ENCODE peak calls at places on chromosomes 13 and 19, in four cellular contexts. R is IMR-90, Y is esophagus muscularis mucosa, X is heart left ventricle. U is an unnamed sample. For H3K4me1 and H3K9me3, the result is how much of the 10 kb centered on the place peaks cover.

GRCh38 chr19:1754651-1755466 is 1.6 kb downstream of the ONECUT3 start:
- DNase-seq in R (no peak), Y (no peak), X (no peak), U (no peak)

GRCh38 chr13:51764184-51765141 is 39.5 kb downstream of the DHRS12 start:
- DNase-seq in R (peak), Y (peak), X (peak), U (no peak)

GRCh38 chr19:281992-282391 is 9.2 kb downstream of the PLPP2 start:
- DNase-seq in R (no peak), Y (no peak), X (no peak), U (no peak)

GRCh38 chr13:98858206-98858605 is 105.7 kb upstream of the SLC15A1 start:
- DNase-seq in R (no peak), Y (no peak), X (no peak), U (no peak)

GRCh38 chr13:80082396-80083096 is 258.4 kb downstream of the SPRY2 start:
- DNase-seq in R (peak), Y (no peak), X (no peak), U (no peak)

GRCh38 chr13:44303681-44304432 is 69.8 kb upstream of the SERP2 start:
- DNase-seq in R (no peak), Y (no peak), X (peak), U (no peak)

GRCh38 chr13:67509039-67509438 is 278.9 kb upstream of the PCDH9 start:
- DNase-seq in R (no peak), Y (no peak), X (no peak), U (no peak)

GRCh38 chr19:45446295-45446694 is 21.5 kb upstream of the FOSB start:
- DNase-seq in R (peak), Y (no peak), X (no peak), U (no peak)

GRCh38 chr19:2315818-2316353 is 7.9 kb upstream of the LINGO3 start:
- DNase-seq in R (peak), Y (peak), X (peak), U (no peak)

GRCh38 chr19:48836089-48837017 is at the start of gene HSD17B14:
- DNase-seq in R (no peak), Y (no peak), X (no peak), U (peak)

GRCh38 chr19:39341122-39341719 is 1.0 kb upstream of the SAMD4B start:
- DNase-seq in R (no peak), Y (no peak), X (peak), U (no peak)

GRCh38 chr13:23350009-23350408 is 83.5 kb downstream of the SACS start:
- DNase-seq in R (no peak), Y (no peak), X (no peak), U (no peak)

GRCh38 chr13:29892149-29892548 is 41.7 kb upstream of the UBL3 start:
- DNase-seq in R (no peak), Y (no peak), X (no peak), U (no peak)

GRCh38 chr19:51691122-51692064 is 1.7 kb upstream of the SPACA6 start:
- DNase-seq in R (peak), Y (peak), X (no peak), U (no peak)

GRCh38 chr19:29308977-29309520 is 96.1 kb upstream of the UQCRFS1 start:
- DNase-seq in R (no peak), Y (no peak), X (no peak), U (no peak)

GRCh38 chr19:47352095-47352494 is 3.0 kb downstream of the DHX34 start:
- DNase-seq in R (no peak), Y (no peak), X (no peak), U (no peak)

GRCh38 chr13:90455861-90456260 is 891.6 kb upstream of the MIR17HG start:
- DNase-seq in R (no peak), Y (no peak), X (no peak), U (no peak)

GRCh38 chr13:97726664-97727235 is 226.7 kb upstream of the IPO5 start:
- DNase-seq in R (no peak), Y (peak), X (no peak), U (no peak)

GRCh38 chr19:6032827-6033226 is 54.9 kb upstream of the RANBP3 start:
- DNase-seq in R (no peak), Y (no peak), X (no peak), U (no peak)

GRCh38 chr13:102055116-102055515 is 346.7 kb downstream of the FGF14 start:
- DNase-seq in R (no peak), Y (no peak), X (no peak), U (no peak)

GRCh38 chr19:15616183-15616582 is 1.2 kb downstream of the CYP4F8 start:
- DNase-seq in R (no peak), Y (peak), X (no peak), U (no peak)

GRCh38 chr19:52464798-52465470 is 11.6 kb downstream of the ZNF578 start:
- DNase-seq in R (no peak), Y (no peak), X (no peak), U (no peak)

GRCh38 chr19:51808333-51808986 is 13.5 kb downstream of the FPR3 start:
- DNase-seq in R (no peak), Y (no peak), X (no peak), U (no peak)

GRCh38 chr19:11382898-11383705 is 1.0 kb downstream of the EPOR start:
- DNase-seq in R (no peak), Y (no peak), X (peak), U (no peak)

GRCh38 chr13:78881054-78881453 is 222.1 kb upstream of the OBI1 start:
- DNase-seq in R (no peak), Y (no peak), X (no peak), U (no peak)

GRCh38 chr13:51838235-51838846 is 6.6 kb downstream of the TMEM272 start:
- DNase-seq in R (peak), Y (no peak), X (no peak), U (no peak)

GRCh38 chr13:30026909-30027308 is 176.5 kb upstream of the UBL3 start:
- DNase-seq in R (no peak), Y (no peak), X (no peak), U (no peak)

GRCh38 chr13:66087149-66087780 is 1142.9 kb downstream of the PCDH9 start:
- DNase-seq in R (peak), Y (no peak), X (no peak), U (no peak)

GRCh38 chr19:5967994-5968430 is 9.9 kb downstream of the RANBP3 start:
- DNase-seq in R (peak), Y (no peak), X (peak), U (peak)

GRCh38 chr13:23820530-23820929 is 68.7 kb downstream of the MIPEP start:
- DNase-seq in R (no peak), Y (no peak), X (no peak), U (no peak)

DNA sequence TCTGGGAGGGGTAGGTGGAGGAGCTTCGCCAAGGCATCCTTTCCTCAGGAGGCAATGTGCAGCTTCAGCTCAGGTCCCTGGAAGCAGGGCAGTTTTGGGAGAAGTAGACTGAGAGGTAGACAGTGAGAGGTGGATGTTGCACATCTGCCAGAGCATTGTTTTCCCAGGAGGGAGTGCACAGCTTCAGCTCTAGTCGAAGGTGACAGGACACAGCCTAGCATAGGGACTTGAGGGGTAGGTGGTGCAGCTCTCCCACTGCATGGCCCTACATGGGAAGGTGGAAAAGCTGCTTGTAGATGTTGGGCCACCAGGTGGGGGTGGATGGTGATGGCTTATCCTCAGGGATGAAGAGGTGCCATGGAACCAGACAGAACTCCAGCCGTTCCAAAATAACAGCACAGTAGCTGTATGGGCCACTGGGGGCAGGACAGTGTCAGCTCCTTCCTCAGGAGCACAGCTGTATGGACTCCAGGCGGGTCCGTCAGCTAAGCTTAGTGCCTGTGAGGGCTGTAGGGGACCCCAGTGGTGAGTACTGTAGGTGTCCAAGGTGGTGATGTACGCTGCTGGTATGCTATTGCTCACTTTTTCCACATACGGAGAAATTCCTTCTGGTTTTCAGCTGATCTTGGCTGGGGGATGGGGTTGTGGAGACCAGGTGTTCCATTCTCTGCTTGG is 17.4 kb upstream of the ZNF543 start:
- DNase-seq in R (no peak), Y (no peak), X (no peak), U (no peak)
- TF ChIP-seq POLR2A in R (no peak), Y (no peak), X (no peak), U (no peak)

GRCh38 chr13:38477676-38478075 is 128.0 kb downstream of the UFM1 start:
- DNase-seq in R (no peak), Y (no peak), X (no peak), U (no peak)
- H3K4me1 ChIP-seq in R (under half), Y (under half), X (under half), U (under half)

DNA sequence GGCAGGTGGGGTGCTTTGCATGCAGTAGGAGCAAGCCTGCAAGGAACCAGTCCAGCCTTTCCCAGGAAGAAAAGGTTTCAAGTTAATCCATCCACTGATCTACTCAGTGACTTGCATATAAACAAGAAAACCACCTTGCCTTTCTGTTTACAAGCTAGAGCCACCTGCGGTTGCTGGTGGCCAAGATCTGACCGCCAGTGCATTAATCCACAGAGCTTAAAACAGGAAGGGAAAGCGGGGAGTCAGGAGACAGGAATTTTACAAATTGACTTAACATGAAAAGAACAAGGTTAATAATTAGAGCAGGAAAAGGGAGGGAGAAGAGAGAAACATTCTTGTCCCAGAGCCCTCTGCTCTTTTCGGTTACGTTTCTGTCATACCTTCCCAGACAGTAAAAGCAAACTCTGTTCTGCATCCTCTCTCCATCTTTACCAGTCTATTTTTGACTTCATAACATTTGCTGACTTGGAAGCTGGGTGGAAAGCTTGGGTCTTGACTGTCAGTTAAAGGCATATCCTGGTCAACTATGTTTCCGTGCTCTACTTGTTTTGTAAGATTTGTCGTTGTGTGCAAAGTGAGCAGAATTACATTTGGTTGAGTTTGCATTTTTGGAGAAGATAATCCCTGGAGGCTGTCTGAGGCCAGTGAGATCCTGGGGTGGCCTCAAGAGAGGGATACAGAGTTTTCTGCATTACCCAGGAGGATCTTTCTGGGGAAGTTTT is 760.6 kb downstream of the EFNB2 start:
- DNase-seq in R (peak), Y (no peak), X (no peak), U (no peak)
- H3K9me3 ChIP-seq in R (under half), Y (under half), X (under half), U (under half)

GRCh38 chr13:59103004-59103768 is 1060.5 kb downstream of the DIAPH3 start:
- DNase-seq in R (peak), Y (no peak), X (no peak), U (no peak)
- TF ChIP-seq POLR2A in R (no peak), Y (no peak), X (no peak), U (no peak)

GRCh38 chr13:75445717-75446529 is 36.0 kb downstream of the TBC1D4 start:
- DNase-seq in R (peak), Y (no peak), X (no peak), U (no peak)
- H3K4me1 ChIP-seq in R (under half), Y (under half), X (under half), U (under half)

DNA sequence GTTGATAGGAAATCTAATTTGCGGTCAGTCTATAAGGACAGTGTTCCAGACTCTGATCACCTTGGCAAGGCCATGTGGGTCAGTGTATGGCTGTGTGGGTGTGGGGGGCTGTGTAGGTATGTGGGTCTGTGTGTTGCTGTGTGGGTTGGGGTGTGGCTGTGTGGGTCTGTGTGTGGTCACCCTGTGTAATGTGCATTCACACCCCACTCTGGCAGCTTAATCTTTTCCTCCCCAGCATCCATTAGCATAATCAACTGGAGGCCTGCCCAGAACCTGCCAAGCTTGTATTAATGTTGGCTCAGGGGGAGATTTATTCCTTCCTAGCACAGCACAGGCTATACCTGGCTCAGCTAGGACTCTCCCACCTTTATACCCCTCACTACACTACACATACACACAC is 203.2 kb downstream of the TUBA3C start:
- DNase-seq in R (no peak), Y (peak), X (peak), U (no peak)
- H3K9me3 ChIP-seq in R (under half), Y (under half), X (under half), U (under half)

GRCh38 chr19:19615086-19615485 is 3.4 kb downstream of the PBX4 start:
- DNase-seq in R (peak), Y (no peak), X (no peak), U (no peak)

GRCh38 chr19:19619121-19619848 is 798 bp upstream of the PBX4 start:
- DNase-seq in R (no peak), Y (no peak), X (no peak), U (no peak)

GRCh38 chr19:19623383-19623782 is 4.6 kb downstream of the LPAR2 start:
- DNase-seq in R (no peak), Y (no peak), X (no peak), U (no peak)

GRCh38 chr19:19619849-19620210 is 1.3 kb upstream of the PBX4 start:
- DNase-seq in R (no peak), Y (no peak), X (no peak), U (no peak)

GRCh38 chr19:19618384-19619051 is at the start of gene PBX4:
- DNase-seq in R (peak), Y (peak), X (peak), U (peak)
- TF ChIP-seq POLR2A in R (peak), Y (no peak), X (no peak), U (no peak)

DNA sequence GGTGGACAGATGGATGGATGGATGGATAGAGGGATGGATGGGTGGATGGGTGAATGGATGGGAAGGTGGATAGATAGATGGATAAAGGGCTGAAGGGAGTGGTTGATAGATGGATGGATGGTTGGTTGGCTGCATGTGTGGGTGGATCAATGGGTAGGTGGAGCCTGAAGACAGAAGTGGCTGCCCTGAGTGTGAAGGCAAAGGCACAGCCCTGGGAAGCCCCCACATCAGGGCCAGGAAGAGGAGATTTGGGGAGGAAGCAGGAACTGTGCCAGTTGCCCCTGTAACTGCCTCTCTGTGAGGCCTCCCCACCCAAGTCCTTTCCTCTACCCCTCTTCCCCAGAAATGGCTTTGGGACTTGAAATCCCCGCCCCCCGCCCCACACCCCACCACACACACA is 43.4 kb upstream of the NFIC start:
- DNase-seq in R (no peak), Y (no peak), X (no peak), U (no peak)
- H3K4me1 ChIP-seq in R (under half), Y (under half), X (under half), U (under half)

GRCh38 chr13:21530656-21531055 is 71.6 kb upstream of the ZDHHC20 start:
- DNase-seq in R (no peak), Y (no peak), X (no peak), U (no peak)
- H3K9me3 ChIP-seq in R (under half), Y (under half), X (under half), U (under half)

DNA sequence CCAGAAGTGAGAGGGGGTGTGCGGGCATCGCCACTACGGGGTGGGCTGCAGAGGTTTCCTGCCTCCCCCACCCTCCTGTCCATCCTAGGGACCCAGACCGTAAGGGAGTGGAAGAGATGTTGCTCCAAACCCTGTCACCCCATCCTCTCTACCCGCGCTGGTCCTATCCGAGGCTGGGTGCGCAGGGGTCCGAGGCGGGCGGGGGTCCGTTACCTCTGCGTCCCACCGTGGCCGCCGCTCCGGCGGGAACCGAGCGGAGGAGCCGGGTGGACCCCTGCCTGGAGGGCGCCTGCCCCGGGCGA is 174 bp upstream of the DGKH start:
- DNase-seq in R (no peak), Y (no peak), X (peak), U (no peak)
- TF ChIP-seq POLR2A in R (no peak), Y (no peak), X (no peak), U (no peak)